ENCODE peak calls at places on chromosomes 16 and 17, in ten cellular contexts. W, N, C, F, E, J, X, H, R and Z are unnamed samples.

GRCh38 chr16:75102595-75102994 is 14.0 kb downstream of the LDHD start:
- DNase-seq in W (no peak), N (no peak), C (no peak), F (no peak), E (no peak), J (no peak), X (no peak), H (no peak), R (no peak), Z (no peak)

GRCh38 chr16:4679854-4680636 is 13.3 kb upstream of the NUDT16L1 start:
- DNase-seq in W (no peak), N (no peak), C (no peak), F (peak; percentile 86), E (no peak), J (no peak), X (no peak), H (peak; percentile 91), R (peak; percentile 57), Z (no peak)

GRCh38 chr17:69997332-69997731 is 77.7 kb upstream of the KCNJ16 start:
- DNase-seq in W (no peak), N (no peak), C (no peak), F (no peak), E (peak; percentile 26), J (no peak), X (no peak), H (peak; percentile 89), R (no peak), Z (no peak)

GRCh38 chr17:68732301-68732749 is 131.2 kb upstream of the FAM20A start:
- DNase-seq in W (no peak), N (no peak), C (no peak), F (no peak), E (no peak), J (no peak), X (no peak), H (no peak), R (no peak), Z (no peak)

GRCh38 chr17:60224064-60224463 is 74.3 kb downstream of the CA4 start:
- DNase-seq in W (no peak), N (no peak), C (no peak), F (no peak), E (no peak), J (no peak), X (no peak), H (no peak), R (no peak), Z (no peak)

GRCh38 chr17:49519781-49520180 is 24.7 kb downstream of the NGFR start:
- DNase-seq in W (no peak), N (no peak), C (no peak), F (no peak), E (no peak), J (no peak), X (no peak), H (no peak), R (no peak), Z (peak; percentile 73)

GRCh38 chr16:86833136-86833535 is 254.8 kb downstream of the FOXL1 start:
- DNase-seq in W (no peak), N (no peak), C (no peak), F (no peak), E (no peak), J (no peak), X (no peak), H (no peak), R (no peak), Z (no peak)

GRCh38 chr17:37399404-37399803 is 7.2 kb downstream of the ACACA start:
- DNase-seq in W (no peak), N (no peak), C (no peak), F (no peak), E (no peak), J (no peak), X (no peak), H (peak; percentile 90), R (no peak), Z (no peak)

GRCh38 chr16:26816266-26816665 is 250.5 kb upstream of the C16orf82 start:
- DNase-seq in W (no peak), N (no peak), C (no peak), F (no peak), E (no peak), J (no peak), X (no peak), H (no peak), R (no peak), Z (peak; percentile 1)

GRCh38 chr17:4554997-4555799 is at the start of gene MYBBP1A:
- DNase-seq in W (peak; percentile 99), N (peak; percentile 96), C (peak; percentile 85), F (peak; percentile 98), E (peak; percentile 89), J (peak; percentile 98), X (peak; percentile 96), H (peak; percentile 93), R (peak; percentile 96), Z (peak; percentile 97)
- TF ChIP-seq CTCF in W (peak; percentile 35), N (peak; percentile 77), C (peak; percentile 31), F (peak; percentile 6), E (peak; percentile 32), J (no peak), X (no peak), H (no peak), R (peak; percentile 19), Z (peak; percentile 73)

DNA sequence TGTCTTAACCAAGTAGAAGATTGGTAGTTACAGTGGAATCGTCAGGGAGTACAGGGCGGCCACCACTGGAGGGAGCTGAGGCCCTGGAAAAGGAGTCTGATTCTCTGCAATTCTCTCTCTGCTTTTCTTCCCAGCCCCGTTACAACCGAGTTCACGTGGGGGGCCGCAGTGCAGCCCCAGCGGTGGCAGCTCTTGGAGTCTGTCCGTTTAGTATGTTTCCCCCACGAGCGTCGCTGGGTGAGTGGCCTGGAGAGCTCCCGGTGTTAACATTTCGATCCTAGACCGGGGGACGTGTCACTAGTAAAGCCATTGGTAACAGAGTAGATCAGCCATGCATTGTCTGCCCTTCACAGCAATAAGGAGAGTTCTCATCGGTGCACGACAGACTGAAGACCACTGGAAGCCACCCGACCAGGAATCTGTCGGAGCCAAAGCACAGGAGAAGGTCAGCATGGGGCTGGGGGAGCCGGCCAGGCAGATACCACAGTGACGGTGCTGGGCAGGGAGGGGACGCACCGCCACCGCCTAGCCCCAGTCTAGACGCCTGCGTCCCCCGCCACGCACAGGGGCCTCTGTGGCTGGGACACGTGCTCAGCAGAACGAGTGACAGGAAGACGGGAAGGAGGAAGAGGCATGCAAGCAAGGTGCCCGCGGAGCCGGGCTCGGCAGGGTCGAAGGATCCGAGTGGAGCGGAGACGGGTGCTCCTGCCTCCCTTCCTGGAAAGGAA is 15.7 kb downstream of the SLC16A3 start:
- DNase-seq in W (no peak), N (no peak), C (no peak), F (no peak), E (no peak), J (no peak), X (no peak), H (peak; percentile 50), R (no peak), Z (no peak)
- TF ChIP-seq CTCF in W (peak; percentile 43), N (peak; percentile 18), C (peak; percentile 30), F (peak; percentile 39), E (peak; percentile 79), J (peak; percentile 49), X (peak; percentile 39), H (peak; percentile 72), R (peak; percentile 43), Z (peak; percentile 72)

DNA sequence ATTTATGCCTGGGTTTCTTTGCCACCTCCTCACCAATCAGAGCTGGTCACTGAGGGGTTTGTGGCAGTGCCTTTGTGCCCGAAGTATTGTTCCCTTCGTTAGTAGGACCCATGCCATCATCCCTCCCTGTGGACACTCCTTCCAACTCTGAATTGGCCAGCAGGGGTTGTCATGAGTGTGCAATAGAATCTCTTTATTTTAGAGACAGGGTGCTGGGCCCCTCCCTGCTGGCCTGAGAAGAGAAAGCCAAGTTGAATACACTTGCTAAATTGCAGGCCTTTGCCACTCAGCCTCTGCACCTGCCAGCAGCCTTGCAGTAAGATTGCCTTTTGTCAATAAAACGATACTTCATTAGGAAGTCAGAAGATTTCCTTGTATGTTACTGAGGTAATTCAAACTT is 40.7 kb upstream of the SLC12A3 start:
- DNase-seq in W (no peak), N (no peak), C (no peak), F (no peak), E (no peak), J (no peak), X (no peak), H (no peak), R (no peak), Z (no peak)
- TF ChIP-seq CTCF in W (no peak), N (no peak), C (peak; percentile 7), F (no peak), E (peak; percentile 53), J (no peak), X (no peak), H (no peak), R (no peak), Z (peak; percentile 62)

GRCh38 chr17:50593321-50593720 is 32.8 kb downstream of the CACNA1G start:
- DNase-seq in W (no peak), N (no peak), C (no peak), F (no peak), E (no peak), J (peak; percentile 77), X (no peak), H (no peak), R (no peak), Z (no peak)

GRCh38 chr17:50594040-50594618 is 33.6 kb downstream of the CACNA1G start:
- DNase-seq in W (no peak), N (no peak), C (no peak), F (no peak), E (no peak), J (no peak), X (no peak), H (no peak), R (no peak), Z (no peak)

GRCh38 chr17:50594931-50595330 is 34.4 kb downstream of the CACNA1G start:
- DNase-seq in W (no peak), N (no peak), C (no peak), F (no peak), E (no peak), J (no peak), X (no peak), H (no peak), R (no peak), Z (no peak)

GRCh38 chr17:50598487-50598886 is 36.2 kb upstream of the ABCC3 start:
- DNase-seq in W (no peak), N (no peak), C (no peak), F (no peak), E (no peak), J (no peak), X (no peak), H (no peak), R (no peak), Z (no peak)

DNA sequence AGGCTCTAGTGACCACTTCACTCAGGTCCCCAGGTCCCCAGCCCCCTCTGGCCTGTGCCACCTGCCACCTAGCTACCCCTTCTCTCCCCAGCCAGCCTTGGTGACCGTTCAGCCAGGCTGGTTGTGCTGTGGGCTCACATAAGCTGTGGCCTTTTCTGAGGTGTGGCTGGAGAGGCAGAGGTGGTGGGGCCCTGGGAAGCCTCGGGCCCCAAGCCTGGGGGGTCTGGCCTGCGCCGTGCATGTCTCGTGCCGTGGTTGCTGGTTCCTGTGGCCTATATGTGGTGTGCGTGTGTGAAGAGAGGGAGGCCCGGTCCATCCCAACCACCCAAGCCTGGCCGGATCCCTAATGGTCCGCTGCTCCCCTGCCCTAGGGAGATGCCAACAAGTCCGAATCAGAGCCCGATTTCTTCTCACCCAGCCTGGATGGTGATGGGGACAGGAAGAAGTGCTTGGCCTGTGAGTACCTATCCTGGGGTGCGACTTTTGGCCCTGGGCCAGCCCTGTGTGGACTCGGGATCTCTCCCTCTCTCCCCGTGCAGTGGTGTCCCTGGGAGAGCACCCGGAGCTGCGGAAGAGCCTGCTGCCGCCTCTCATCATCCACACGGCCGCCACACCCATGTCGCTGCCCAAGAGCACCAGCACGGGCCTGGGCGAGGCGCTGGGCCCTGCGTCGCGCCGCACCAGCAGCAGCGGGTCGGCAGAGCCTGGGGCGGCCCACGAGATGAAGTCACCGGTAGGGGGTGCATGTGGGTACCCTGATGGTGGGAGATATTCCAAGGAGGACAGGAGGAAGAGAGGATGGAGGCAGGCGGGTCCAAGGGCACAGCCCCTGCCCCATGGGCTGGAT is 35.9 kb downstream of the CACNA1G start:
- DNase-seq in W (no peak), N (peak; percentile 65), C (no peak), F (no peak), E (no peak), J (peak; percentile 69), X (no peak), H (no peak), R (no peak), Z (no peak)
- TF ChIP-seq CTCF in W (no peak), N (peak; percentile 54), C (peak; percentile 44), F (peak; percentile 19), E (peak; percentile 56), J (peak; percentile 62), X (no peak), H (no peak), R (peak; percentile 61), Z (peak; percentile 63)